ENCODE peak calls at places on chromosome 12, in four cellular contexts. N, K, W and M are unnamed samples.

GRCh38 chr12:106301611-106302321 is 767 bp upstream of the TCP11L2 start:
- DNase-seq in N (peak; percentile 79), K (peak; percentile 95), W (peak; percentile 66), M (no peak)

GRCh38 chr12:116324684-116325664 is 47.5 kb upstream of the MED13L start:
- DNase-seq in N (no peak), K (no peak), W (peak; percentile 72), M (no peak)

GRCh38 chr12:125093681-125094025 is 28.4 kb downstream of the AACS start:
- DNase-seq in N (peak; percentile 53), K (no peak), W (no peak), M (no peak)

GRCh38 chr12:115199831-115200230 is 515.9 kb upstream of the TBX3 start:
- DNase-seq in N (no peak), K (no peak), W (no peak), M (no peak)

GRCh38 chr12:121787063-121787774 is 6.3 kb downstream of the RHOF start:
- DNase-seq in N (peak; percentile 81), K (peak; percentile 65), W (peak; percentile 35), M (no peak)

GRCh38 chr12:130973109-130973508 is 19.4 kb downstream of the ADGRD1 start:
- DNase-seq in N (no peak), K (no peak), W (no peak), M (no peak)

GRCh38 chr12:123928274-123928865 is 44.3 kb downstream of the CCDC92 start:
- DNase-seq in N (no peak), K (no peak), W (peak; percentile 49), M (no peak)

GRCh38 chr12:46218509-46219095 is 50.2 kb downstream of the SLC38A1 start:
- DNase-seq in N (no peak), K (no peak), W (peak; percentile 43), M (no peak)

GRCh38 chr12:44362947-44363346 is 513.2 kb downstream of the NELL2 start:
- DNase-seq in N (no peak), K (no peak), W (no peak), M (no peak)

GRCh38 chr12:76878899-76879709 is at the start of gene CSRP2:
- DNase-seq in N (peak; percentile 95), K (peak; percentile 89), W (peak; percentile 35), M (no peak)

GRCh38 chr12:65665817-65666216 is 158.5 kb upstream of the HMGA2 start:
- DNase-seq in N (no peak), K (no peak), W (no peak), M (no peak)

GRCh38 chr12:118103601-118104382 is at the start of gene VSIG10:
- DNase-seq in N (peak; percentile 94), K (peak; percentile 86), W (peak; percentile 5), M (no peak)

GRCh38 chr12:131559517-131560516 is 151.1 kb upstream of the SFSWAP start:
- DNase-seq in N (no peak), K (no peak), W (no peak), M (no peak)

GRCh38 chr12:76024942-76025600 is 6.5 kb downstream of the PHLDA1 start:
- DNase-seq in N (no peak), K (no peak), W (no peak), M (no peak)

GRCh38 chr12:91139981-91140659 is 28.8 kb upstream of the LUM start:
- DNase-seq in N (no peak), K (no peak), W (no peak), M (peak; percentile 87)

GRCh38 chr12:56996793-56997545 is 9.4 kb downstream of the ZBTB39 start:
- DNase-seq in N (no peak), K (no peak), W (no peak), M (no peak)

GRCh38 chr12:102957339-102958050 is at the start of gene ASCL1:
- DNase-seq in N (no peak), K (no peak), W (peak; percentile 4), M (no peak)

GRCh38 chr12:76586764-76587395 is 27.3 kb upstream of the OSBPL8 start:
- DNase-seq in N (no peak), K (no peak), W (peak; percentile 59), M (peak; percentile 53)

GRCh38 chr12:53505086-53505485 is 2.2 kb downstream of the NPFF start:
- DNase-seq in N (no peak), K (no peak), W (no peak), M (no peak)

GRCh38 chr12:42483534-42483857 is 106.0 kb downstream of the PRICKLE1 start:
- DNase-seq in N (no peak), K (no peak), W (no peak), M (no peak)
- H3K27ac ChIP-seq in N (peak overlapping the region; percentile 91), K (peak overlapping the region; percentile 90), W (no peak overlapping the region), M (no peak overlapping the region)

DNA sequence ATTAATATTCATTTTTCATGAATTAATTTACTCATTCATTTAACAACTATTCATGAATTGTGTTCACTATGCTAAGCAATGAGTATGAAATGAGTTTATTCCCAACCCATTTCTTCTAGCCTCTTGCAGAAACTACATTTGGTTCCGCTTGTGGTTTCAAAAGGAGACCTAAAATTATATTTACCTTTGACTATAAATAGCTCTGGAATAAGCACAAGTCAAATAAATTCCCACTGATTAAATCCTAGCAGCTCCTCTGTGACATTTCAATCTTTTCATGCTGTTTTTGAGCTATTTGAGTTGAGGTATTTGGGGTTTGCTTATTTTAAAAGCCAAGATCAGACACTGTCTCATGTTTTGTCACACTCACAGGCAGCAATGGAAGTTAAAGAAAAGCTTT is 46.9 kb downstream of the DUSP6 start:
- DNase-seq in N (no peak), K (no peak), W (no peak), M (no peak)
- H3K27ac ChIP-seq in N (no peak overlapping the region), K (no peak overlapping the region), W (peak overlapping the region; percentile 75), M (no peak overlapping the region)

GRCh38 chr12:64618953-64619590 is 8.8 kb downstream of the RASSF3 start:
- DNase-seq in N (no peak), K (no peak), W (peak; percentile 84), M (no peak)

GRCh38 chr12:64621257-64621942 is 11.1 kb downstream of the RASSF3 start:
- DNase-seq in N (no peak), K (no peak), W (peak; percentile 56), M (no peak)

GRCh38 chr12:64625243-64626077 is 15.2 kb downstream of the RASSF3 start:
- DNase-seq in N (no peak), K (peak; percentile 47), W (peak; percentile 86), M (peak; percentile 45)

GRCh38 chr12:64627781-64628180 is 17.5 kb downstream of the RASSF3 start:
- DNase-seq in N (no peak), K (no peak), W (no peak), M (no peak)

DNA sequence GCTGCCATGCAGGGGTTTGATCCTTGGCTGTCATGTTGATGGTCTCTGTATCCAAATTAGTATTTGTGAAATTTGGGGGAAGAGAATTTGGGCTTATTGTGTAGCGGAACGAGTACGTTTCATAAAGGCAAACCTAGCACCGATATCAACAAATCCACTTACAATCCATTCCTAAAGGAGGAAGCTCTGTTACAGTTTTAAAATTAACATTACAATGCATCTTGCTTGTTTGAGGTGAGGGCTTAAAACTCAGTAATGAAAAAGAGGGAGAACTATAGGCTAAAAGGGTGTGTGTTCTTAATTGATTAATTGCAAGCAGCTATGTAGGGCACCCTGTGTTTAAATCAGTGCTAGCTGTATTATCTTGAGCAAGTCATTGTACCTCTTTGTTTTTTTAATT is 13.7 kb downstream of the RASSF3 start:
- DNase-seq in N (no peak), K (no peak), W (no peak), M (no peak)
- H3K27ac ChIP-seq in N (no peak overlapping the region), K (peak overlapping the region; percentile 87), W (peak overlapping the region; percentile 84), M (no peak overlapping the region)

DNA sequence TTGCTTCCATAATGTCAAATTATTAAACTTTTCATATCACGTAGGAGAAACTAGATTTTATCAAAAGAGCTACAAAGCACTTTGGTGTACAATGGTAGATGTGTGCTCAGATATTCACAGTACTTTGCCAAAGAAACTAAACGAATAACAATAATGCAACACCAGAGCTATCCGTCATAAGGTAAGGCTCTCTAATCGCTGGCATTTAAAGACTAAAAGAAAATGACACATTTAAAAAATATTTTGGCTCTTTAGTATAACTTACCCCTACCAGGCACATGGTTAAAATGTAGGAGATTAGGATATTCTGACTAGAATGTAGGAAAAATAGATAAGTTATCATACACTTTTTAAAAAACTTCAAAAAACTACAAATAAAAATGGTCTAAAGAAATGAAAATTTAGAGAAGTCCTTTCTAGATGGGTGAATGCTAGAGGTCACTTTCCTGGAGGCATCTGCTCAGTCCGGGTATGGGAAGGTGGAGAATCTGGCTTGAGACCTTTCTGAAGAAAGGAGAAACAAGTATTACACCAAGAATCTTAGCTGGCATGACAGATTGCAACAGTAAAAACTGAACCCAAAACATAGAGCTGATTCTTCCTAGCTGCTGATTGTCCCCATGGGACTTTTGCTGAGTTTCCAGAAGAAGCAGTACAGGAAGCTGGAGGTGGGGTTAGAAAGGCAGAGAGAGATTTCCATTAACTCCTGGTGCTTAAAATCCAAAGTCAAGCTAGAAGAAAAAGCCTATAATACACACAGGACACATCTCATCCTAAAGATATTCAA is 67.9 kb downstream of the FAR2 start:
- DNase-seq in N (no peak), K (no peak), W (peak; percentile 59), M (peak; percentile 93)
- H3K27ac ChIP-seq in N (no peak overlapping the region), K (no peak overlapping the region), W (peak overlapping the region; percentile 61), M (peak overlapping the region; percentile 98)

DNA sequence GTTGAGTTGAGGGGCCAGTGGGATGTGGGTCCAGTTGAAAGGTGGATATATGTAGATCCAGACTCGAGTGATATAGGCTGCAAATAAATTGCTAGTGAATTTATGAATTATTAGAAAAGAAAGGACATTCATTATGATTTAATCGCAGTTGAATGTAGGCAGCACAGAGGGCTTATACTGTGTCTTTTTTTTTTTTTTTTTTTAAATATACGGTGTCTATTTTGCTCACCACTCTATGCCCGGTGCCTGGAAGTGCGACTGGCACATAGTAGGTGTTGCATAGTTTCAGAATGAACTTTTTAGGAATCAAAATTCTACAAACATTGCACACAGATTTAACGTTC is 773 bp upstream of the ETFBKMT start:
- DNase-seq in N (no peak), K (no peak), W (no peak), M (no peak)
- H3K27ac ChIP-seq in N (peak overlapping the region; percentile 96), K (peak overlapping the region; percentile 95), W (peak overlapping the region; percentile 78), M (peak overlapping the region; percentile 85)

DNA sequence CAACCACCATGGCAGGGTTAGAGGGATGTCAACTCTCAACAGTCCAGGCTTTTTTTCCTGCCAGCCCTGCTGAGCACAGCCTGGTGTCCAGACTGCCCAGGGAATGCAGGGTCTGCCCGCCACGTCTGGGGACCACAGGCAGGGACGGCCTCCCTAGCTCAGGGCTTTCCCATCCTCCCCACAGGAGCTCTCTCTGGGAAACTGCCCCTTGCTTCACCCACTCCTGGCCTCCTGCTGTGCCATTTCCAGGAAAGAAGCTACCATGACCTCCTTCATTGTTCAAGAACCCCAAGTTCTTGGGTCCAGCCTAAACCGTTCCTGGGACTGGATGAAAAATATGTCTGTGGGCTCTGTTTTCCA is 4.8 kb downstream of the SCNN1A start:
- DNase-seq in N (no peak), K (no peak), W (no peak), M (no peak)
- H3K27ac ChIP-seq in N (peak overlapping the region; percentile 48), K (peak overlapping the region; percentile 89), W (no peak overlapping the region), M (no peak overlapping the region)

GRCh38 chr12:21643758-21644157 is 13.9 kb downstream of the LDHB start:
- DNase-seq in N (no peak), K (no peak), W (no peak), M (no peak)
- H3K27ac ChIP-seq in N (no peak overlapping the region), K (peak overlapping the region; percentile 15), W (no peak overlapping the region), M (peak overlapping the region; percentile 79)